ENCODE peak calls at places on chromosome 1, in eight cellular contexts. K, X, D, U, F, M, Z and P are unnamed samples.

GRCh38 chr1:79726321-79726720 is 719.8 kb upstream of the ADGRL4 start:
- DNase-seq in K (no peak), X (peak), D (no peak), U (no peak), F (no peak), M (no peak), Z (no peak), P (no peak)

GRCh38 chr1:224096773-224097172 is 17.1 kb upstream of the FBXO28 start:
- DNase-seq in K (no peak), X (no peak), D (no peak), U (no peak), F (no peak), M (no peak), Z (no peak), P (no peak)

GRCh38 chr1:156845055-156845952 is 13.6 kb downstream of the INSRR start:
- DNase-seq in K (no peak), X (no peak), D (no peak), U (no peak), F (no peak), M (no peak), Z (no peak), P (no peak)

GRCh38 chr1:162171078-162171477 is 101.6 kb downstream of the NOS1AP start:
- DNase-seq in K (no peak), X (peak), D (no peak), U (no peak), F (no peak), M (no peak), Z (no peak), P (no peak)

GRCh38 chr1:110070282-110070967 is at the start of gene ALX3:
- DNase-seq in K (no peak), X (no peak), D (no peak), U (no peak), F (no peak), M (no peak), Z (no peak), P (no peak)

GRCh38 chr1:27473755-27474154 is 16.2 kb downstream of the WASF2 start:
- DNase-seq in K (no peak), X (no peak), D (no peak), U (no peak), F (no peak), M (no peak), Z (no peak), P (no peak)

GRCh38 chr1:17572264-17572985 is 32.9 kb downstream of the ARHGEF10L start:
- DNase-seq in K (no peak), X (no peak), D (no peak), U (peak), F (no peak), M (no peak), Z (no peak), P (no peak)

GRCh38 chr1:223708001-223708359 is 4.4 kb upstream of the CAPN2 start:
- DNase-seq in K (no peak), X (no peak), D (no peak), U (no peak), F (no peak), M (no peak), Z (no peak), P (no peak)

GRCh38 chr1:164772635-164773034 is 213.7 kb downstream of the PBX1 start:
- DNase-seq in K (peak), X (peak), D (no peak), U (no peak), F (no peak), M (no peak), Z (no peak), P (peak)

GRCh38 chr1:9235123-9235513 is 544 bp downstream of the H6PD start:
- DNase-seq in K (peak), X (peak), D (no peak), U (no peak), F (no peak), M (peak), Z (no peak), P (no peak)

GRCh38 chr1:5099558-5099957 is 445.1 kb downstream of the AJAP1 start:
- DNase-seq in K (no peak), X (no peak), D (no peak), U (peak), F (no peak), M (no peak), Z (no peak), P (no peak)

GRCh38 chr1:219701453-219701852 is 88.5 kb upstream of the ZC3H11B start:
- DNase-seq in K (no peak), X (no peak), D (no peak), U (no peak), F (no peak), M (no peak), Z (no peak), P (no peak)

GRCh38 chr1:224175615-224176014 is 7.4 kb upstream of the DEGS1 start:
- DNase-seq in K (no peak), X (peak), D (no peak), U (no peak), F (no peak), M (no peak), Z (no peak), P (no peak)